ENCODE peak calls at places on chromosomes 1 and 21, in six cellular contexts. T is sigmoid colon, W is right lobe of liver, U is Calu3, H is RWPE1, J is heart left ventricle. F is an unnamed sample.

GRCh38 chr1:2523191-2523890 is 3.1 kb downstream of the PANK4 start:
- DNase-seq in T (no peak), W (no peak), U (no peak), H (no peak), J (no peak), F (no peak)

GRCh38 chr1:245997471-245998258 is 509.4 kb downstream of the SMYD3 start:
- DNase-seq in T (no peak), W (no peak), U (peak), H (peak), J (peak), F (no peak)

GRCh38 chr1:204837440-204838084 is 33.1 kb upstream of the NFASC start:
- DNase-seq in T (no peak), W (peak), U (peak), H (peak), J (peak), F (peak)

GRCh38 chr1:67880056-67880601 is 46.9 kb upstream of the GNG12 start:
- DNase-seq in T (no peak), W (no peak), U (no peak), H (peak), J (no peak), F (no peak)

GRCh38 chr1:160207751-160208150 is 2.6 kb downstream of the PEA15 start:
- DNase-seq in T (no peak), W (no peak), U (no peak), H (no peak), J (no peak), F (no peak)

GRCh38 chr1:198676253-198676652 is 37.4 kb downstream of the PTPRC start:
- DNase-seq in T (no peak), W (no peak), U (no peak), H (no peak), J (no peak), F (no peak)

GRCh38 chr1:25568834-25569598 is 25.6 kb downstream of the LDLRAP1 start:
- DNase-seq in T (peak), W (no peak), U (peak), H (peak), J (no peak), F (no peak)

GRCh38 chr1:30730351-30731108 is 7.1 kb upstream of the MATN1 start:
- DNase-seq in T (no peak), W (no peak), U (no peak), H (no peak), J (no peak), F (no peak)

GRCh38 chr1:12581179-12581578 is 36.8 kb downstream of the DHRS3 start:
- DNase-seq in T (no peak), W (no peak), U (no peak), H (no peak), J (no peak), F (no peak)

GRCh38 chr1:10107985-10108663 is 75.4 kb downstream of the UBE4B start:
- DNase-seq in T (no peak), W (no peak), U (peak), H (peak), J (no peak), F (no peak)

GRCh38 chr1:62126595-62127290 is 67.9 kb upstream of the L1TD1 start:
- DNase-seq in T (no peak), W (no peak), U (no peak), H (no peak), J (no peak), F (no peak)

GRCh38 chr1:62131093-62131725 is 63.4 kb upstream of the L1TD1 start:
- DNase-seq in T (no peak), W (no peak), U (peak), H (peak), J (peak), F (peak)

DNA sequence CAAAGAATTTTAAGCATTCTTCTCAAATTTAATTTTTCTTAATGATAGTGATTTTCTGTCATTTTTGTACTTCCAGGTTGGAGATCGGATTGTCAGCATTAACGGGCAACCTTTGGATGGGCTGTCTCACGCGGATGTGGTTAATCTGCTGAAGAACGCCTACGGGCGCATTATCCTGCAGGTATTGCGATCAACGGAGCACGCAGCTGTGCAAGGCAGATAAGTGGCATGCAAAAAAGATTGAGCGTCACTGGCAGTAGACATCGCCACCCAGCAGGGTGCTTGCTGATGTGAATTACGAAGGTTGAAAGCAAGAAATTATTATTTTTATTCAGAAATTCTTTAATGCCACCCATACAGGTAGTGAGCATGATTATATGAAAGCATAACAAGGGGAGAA is 65.9 kb upstream of the L1TD1 start:
- DNase-seq in T (no peak), W (no peak), U (no peak), H (no peak), J (no peak), F (no peak)
- TF ChIP-seq CTCF in T (no peak), W (no peak), U (no peak), H (no peak), J (no peak), F (no peak)

GRCh38 chr1:90434460-90434859 is 282.6 kb downstream of the BARHL2 start:
- DNase-seq in T (no peak), W (no peak), U (no peak), H (no peak), J (no peak), F (no peak)
- TF ChIP-seq CTCF in T (no peak), W (no peak), U (no peak), H (no peak), J (no peak), F (no peak)

GRCh38 chr21:42390696-42391095 is 5.2 kb downstream of the TMPRSS3 start:
- DNase-seq in T (peak), W (no peak), U (no peak), H (no peak), J (no peak), F (no peak)

GRCh38 chr21:42387843-42388242 is 8.0 kb downstream of the TMPRSS3 start:
- DNase-seq in T (peak), W (no peak), U (no peak), H (no peak), J (no peak), F (no peak)

GRCh38 chr21:42388740-42389448 is 7.0 kb downstream of the TMPRSS3 start:
- DNase-seq in T (peak), W (no peak), U (peak), H (no peak), J (no peak), F (no peak)

GRCh38 chr21:42390193-42390592 is 5.7 kb downstream of the TMPRSS3 start:
- DNase-seq in T (peak), W (no peak), U (no peak), H (no peak), J (no peak), F (no peak)

GRCh38 chr21:42389449-42389835 is 6.4 kb downstream of the TMPRSS3 start:
- DNase-seq in T (no peak), W (no peak), U (peak), H (no peak), J (no peak), F (no peak)
- TF ChIP-seq CTCF in T (no peak), W (no peak), U (no peak), H (no peak), J (no peak), F (no peak)

GRCh38 chr1:239676522-239677273 is 290.3 kb downstream of the CHRM3 start:
- DNase-seq in T (no peak), W (no peak), U (no peak), H (no peak), J (no peak), F (no peak)
- TF ChIP-seq CTCF in T (no peak), W (no peak), U (no peak), H (no peak), J (no peak), F (no peak)

GRCh38 chr1:229984992-229985985 is 81.7 kb upstream of the GALNT2 start:
- DNase-seq in T (no peak), W (no peak), U (no peak), H (no peak), J (no peak), F (no peak)

GRCh38 chr1:229984310-229984991 is 82.6 kb upstream of the GALNT2 start:
- DNase-seq in T (no peak), W (no peak), U (no peak), H (no peak), J (no peak), F (no peak)

GRCh38 chr1:229987953-229988352 is 79.1 kb upstream of the GALNT2 start:
- DNase-seq in T (no peak), W (no peak), U (no peak), H (no peak), J (no peak), F (no peak)

GRCh38 chr1:229988534-229988933 is 78.5 kb upstream of the GALNT2 start:
- DNase-seq in T (no peak), W (no peak), U (no peak), H (no peak), J (no peak), F (no peak)

GRCh38 chr1:229986737-229987364 is 80.2 kb upstream of the GALNT2 start:
- DNase-seq in T (no peak), W (no peak), U (no peak), H (no peak), J (no peak), F (no peak)
- TF ChIP-seq CTCF in T (no peak), W (no peak), U (no peak), H (no peak), J (no peak), F (no peak)

DNA sequence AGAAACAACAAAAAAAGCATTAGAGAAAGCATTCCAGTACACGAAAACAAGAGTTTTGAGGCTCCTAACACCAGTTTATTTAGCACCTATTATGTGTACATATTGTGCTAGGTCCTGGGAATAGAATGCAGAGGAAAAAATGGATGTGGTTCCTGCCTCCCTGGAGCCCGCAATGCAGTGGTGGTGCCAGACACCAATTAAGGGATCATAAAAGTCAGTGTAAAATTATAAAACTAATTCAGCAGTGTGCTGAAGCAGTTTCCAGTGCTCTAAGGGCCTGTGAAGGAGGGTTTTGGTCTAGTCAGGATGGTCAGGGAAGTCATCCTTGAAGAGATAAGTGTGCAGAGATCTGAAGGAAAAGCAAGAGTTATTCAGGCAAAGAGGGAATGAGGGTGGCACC is 65.1 kb upstream of the IFNLR1 start:
- DNase-seq in T (no peak), W (no peak), U (no peak), H (no peak), J (no peak), F (no peak)
- TF ChIP-seq CTCF in T (no peak), W (no peak), U (no peak), H (no peak), J (no peak), F (no peak)

GRCh38 chr1:84020151-84020550 is 21.2 kb upstream of the TTLL7 start:
- DNase-seq in T (no peak), W (no peak), U (peak), H (no peak), J (no peak), F (no peak)
- TF ChIP-seq CTCF in T (no peak), W (peak), U (no peak), H (no peak), J (no peak), F (no peak)

GRCh38 chr1:150267896-150268295 is 920 bp downstream of the APH1A start:
- DNase-seq in T (peak), W (no peak), U (no peak), H (no peak), J (no peak), F (no peak)
- TF ChIP-seq CTCF in T (no peak), W (no peak), U (no peak), H (no peak), J (no peak), F (no peak)

GRCh38 chr1:23367791-23368561 is 1.7 kb downstream of the ZNF436 start:
- DNase-seq in T (peak), W (peak), U (peak), H (peak), J (peak), F (peak)
- TF ChIP-seq CTCF in T (no peak), W (peak), U (no peak), H (no peak), J (peak), F (no peak)